ENCODE peak calls at places on chromosomes 7 and 10, in four cellular contexts. F, I, P and D are unnamed samples. For H3K9me3, the result is how much of the 10 kb centered on the place peaks cover.

GRCh38 chr10:59622320-59622901 is 87.2 kb downstream of the SLC16A9 start:
- DNase-seq in I (no peak), F (peak), P (no peak), D (peak)

GRCh38 chr7:4129481-4130122 is 552.5 kb upstream of the FOXK1 start:
- DNase-seq in P (peak), I (no peak), F (no peak), D (no peak)

GRCh38 chr7:154709840-154710520 is 292.9 kb downstream of the PAXIP1 start:
- DNase-seq in I (no peak), F (no peak), P (no peak), D (no peak)

GRCh38 chr7:10643545-10643944 is 330.1 kb upstream of the PHF14 start:
- DNase-seq in I (no peak), F (no peak), P (no peak), D (no peak)

GRCh38 chr10:57008189-57008588 is 647.1 kb upstream of the ZWINT start:
- DNase-seq in I (no peak), P (no peak), F (no peak), D (no peak)

GRCh38 chr10:25818751-25819150 is 115.3 kb upstream of the MYO3A start:
- DNase-seq in P (no peak), I (no peak), F (no peak), D (no peak)

GRCh38 chr10:100661546-100661945 is 83.8 kb upstream of the PAX2 start:
- DNase-seq in F (no peak), I (no peak), P (no peak), D (no peak)

GRCh38 chr7:148698397-148699023 is at the start of gene CUL1:
- DNase-seq in F (peak), P (peak), I (peak), D (peak)

GRCh38 chr7:130292682-130293257 is at the start of gene CPA4:
- DNase-seq in I (no peak), P (no peak), F (peak), D (no peak)

GRCh38 chr10:77290528-77291155 is 347.0 kb downstream of the KCNMA1 start:
- DNase-seq in F (peak), I (no peak), P (no peak), D (no peak)

GRCh38 chr7:138752568-138753518 is 45.0 kb upstream of the TMEM213 start:
- DNase-seq in F (no peak), I (peak), P (peak), D (peak)

GRCh38 chr10:49572594-49573114 is 33.7 kb upstream of the ERCC6 start:
- DNase-seq in P (no peak), F (no peak), I (no peak), D (no peak)

GRCh38 chr10:70649526-70649925 is 22.8 kb upstream of the ADAMTS14 start:
- DNase-seq in F (no peak), I (no peak), P (no peak), D (no peak)
- H3K9me3 ChIP-seq in F (under half), I (under half), P (half or more), D (under half)

GRCh38 chr10:42519079-42519478 is 119.3 kb downstream of the ZNF33B start:
- DNase-seq in I (no peak), P (no peak), F (no peak), D (no peak)
- H3K9me3 ChIP-seq in I (half or more), P (half or more), F (under half), D (under half)

GRCh38 chr10:37885850-37886249 is 28.4 kb upstream of the ZNF248 start:
- DNase-seq in F (no peak), P (no peak), I (no peak), D (no peak)
- H3K9me3 ChIP-seq in F (under half), P (under half), I (under half), D (under half)

GRCh38 chr7:27866828-27867227 is 126.9 kb downstream of the TAX1BP1 start:
- DNase-seq in F (no peak), I (no peak), P (no peak), D (no peak)

GRCh38 chr7:27869060-27869459 is 129.1 kb downstream of the TAX1BP1 start:
- DNase-seq in P (no peak), I (no peak), F (no peak), D (no peak)

GRCh38 chr7:27868117-27868516 is 128.2 kb downstream of the TAX1BP1 start:
- DNase-seq in I (no peak), P (no peak), F (no peak), D (no peak)

GRCh38 chr7:27863866-27864265 is 123.9 kb downstream of the TAX1BP1 start:
- DNase-seq in F (no peak), P (no peak), I (no peak), D (no peak)

DNA sequence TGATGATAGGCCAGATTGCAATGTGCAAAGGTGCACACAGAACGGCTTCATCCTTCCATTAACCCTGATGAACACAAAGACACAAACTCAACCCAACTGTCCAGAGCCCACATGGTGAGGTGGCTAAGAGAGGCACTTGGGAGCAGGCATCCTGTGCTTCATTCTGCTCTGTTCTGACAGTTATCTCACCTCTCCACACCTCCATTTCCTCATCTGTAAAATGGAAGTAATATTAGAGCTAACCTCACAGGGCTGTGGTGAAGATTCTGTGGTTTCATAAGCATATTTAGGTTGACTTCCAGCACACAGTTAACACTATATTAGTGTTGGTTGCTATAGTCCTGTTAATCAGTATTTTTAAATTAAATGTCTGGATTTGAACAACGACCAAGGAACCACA is 126.3 kb downstream of the TAX1BP1 start:
- DNase-seq in F (no peak), I (no peak), P (no peak), D (no peak)
- H3K9me3 ChIP-seq in F (under half), I (under half), P (under half), D (under half)

DNA sequence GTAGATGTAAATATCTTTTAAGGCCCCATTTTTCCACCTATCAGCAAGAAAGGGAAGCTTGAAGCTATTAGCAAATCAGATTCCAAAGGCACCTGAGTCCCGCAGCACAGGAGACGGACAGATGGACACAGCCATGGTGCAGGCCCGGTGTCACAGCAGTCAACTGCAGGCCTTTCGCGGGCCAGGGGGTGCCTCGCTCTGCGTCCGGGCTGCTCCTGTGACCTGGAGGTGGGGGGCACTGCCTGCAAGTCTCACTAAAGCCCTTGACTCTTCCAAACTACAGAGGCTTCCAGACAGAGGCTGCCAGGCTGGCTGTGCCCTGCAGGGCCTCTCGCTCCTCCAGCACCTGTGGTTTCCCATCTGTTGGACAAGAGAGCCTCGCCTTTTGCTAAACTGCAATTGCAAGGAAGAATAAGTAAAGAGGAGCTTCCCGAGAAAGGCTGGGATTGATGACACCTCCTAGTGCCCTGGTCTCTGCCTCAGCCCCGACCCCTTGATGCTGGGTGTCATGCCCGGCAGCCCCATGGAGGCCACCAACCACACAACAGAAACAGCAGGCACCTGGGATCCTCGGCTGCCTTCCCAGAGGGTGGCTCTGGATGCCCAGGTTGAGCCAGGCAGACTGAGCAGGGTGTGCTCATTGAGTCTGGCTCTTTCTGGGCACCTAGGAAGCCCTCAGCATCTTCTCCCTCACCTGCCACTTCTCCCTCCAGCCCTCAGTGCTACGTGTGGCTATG is 484.7 kb upstream of the MGMT start:
- DNase-seq in I (no peak), P (peak), F (no peak), D (no peak)
- H3K9me3 ChIP-seq in I (under half), P (under half), F (under half), D (under half)

DNA sequence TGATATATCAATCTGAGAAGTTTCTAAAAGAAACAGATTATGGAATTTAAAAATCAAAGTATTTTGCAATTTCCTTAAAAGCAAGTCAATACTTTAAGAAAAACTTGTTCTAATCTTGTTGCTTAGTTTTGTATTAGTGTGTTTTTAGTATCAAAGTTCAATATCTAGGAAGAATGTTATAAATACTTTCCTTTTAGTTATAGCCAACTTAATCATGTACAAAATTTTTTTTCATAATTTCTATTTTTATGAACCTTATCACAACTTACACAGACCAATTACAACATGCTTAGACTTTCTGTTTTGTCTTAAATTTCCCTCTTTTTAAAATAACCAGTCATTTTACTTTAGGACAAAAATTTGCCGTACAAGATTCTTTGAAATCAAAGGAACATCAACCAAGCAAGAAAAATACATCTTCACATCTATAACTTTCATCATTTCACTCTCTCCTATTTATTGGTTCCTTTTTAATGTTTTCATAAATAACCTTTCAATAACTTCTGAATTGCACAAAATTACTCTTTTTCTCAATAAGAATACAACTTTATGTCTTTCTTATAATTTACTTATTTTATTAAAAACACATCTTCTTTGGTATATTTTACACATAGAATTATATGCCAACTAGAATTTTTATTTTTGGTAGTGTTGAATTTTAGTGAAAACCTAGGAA is 308.2 kb upstream of the GLI3 start:
- DNase-seq in F (no peak), P (no peak), I (no peak), D (no peak)
- H3K9me3 ChIP-seq in F (under half), P (under half), I (under half), D (under half)